ENCODE peak calls at places on chromosomes 6 and 20, in six cellular contexts. W is naive thymus-derived CD4-positive, alpha-beta T cell; C is right cardiac atrium; O is upper lobe of right lung; X is uterus; E is suprapubic skin. U is an unnamed sample.
A peak's percentile ranks its signal among the peaks of the same experiment; 100 is the strongest.

GRCh38 chr6:145475794-145476396 is 259.4 kb downstream of the EPM2A start:
- DNase-seq in W (no peak), X (no peak), E (no peak), C (no peak), O (no peak), U (no peak)

GRCh38 chr6:42692151-42692911 is 30.1 kb downstream of the PRPH2 start:
- DNase-seq in W (no peak), C (peak; percentile 32), E (no peak), O (no peak), X (no peak), U (no peak)

GRCh38 chr6:3698021-3698420 is 53.5 kb downstream of the PXDC1 start:
- DNase-seq in E (no peak), X (no peak), C (no peak), O (no peak), W (no peak), U (no peak)

GRCh38 chr6:98787961-98788360 is 46.4 kb upstream of the POU3F2 start:
- DNase-seq in C (no peak), W (no peak), E (no peak), X (no peak), O (no peak), U (no peak)

GRCh38 chr6:63802606-63803206 is 167.1 kb downstream of the PHF3 start:
- DNase-seq in C (no peak), W (no peak), O (no peak), X (no peak), E (no peak), U (no peak)

GRCh38 chr20:46027245-46027853 is 1.7 kb upstream of the SLC12A5 start:
- DNase-seq in X (no peak), C (no peak), E (no peak), O (no peak), W (no peak), U (peak; percentile 56)

GRCh38 chr6:112086744-112087135 is 542 bp downstream of the TUBE1 start:
- DNase-seq in X (no peak), E (no peak), O (no peak), W (no peak), C (no peak), U (no peak)

GRCh38 chr6:63523630-63524029 is 48.6 kb upstream of the LOC128125822 start:
- DNase-seq in O (no peak), X (no peak), W (no peak), C (no peak), E (no peak), U (no peak)

GRCh38 chr6:44183783-44184182 is 25.2 kb downstream of the CAPN11 start:
- DNase-seq in O (no peak), X (no peak), C (no peak), E (no peak), W (no peak), U (no peak)

GRCh38 chr20:51756653-51757052 is 11.5 kb downstream of the ATP9A start:
- DNase-seq in X (no peak), E (no peak), C (no peak), O (no peak), W (no peak), U (no peak)

GRCh38 chr6:163748886-163749285 is 334.4 kb downstream of the QKI start:
- DNase-seq in W (no peak), O (no peak), E (no peak), C (peak; percentile 28), X (no peak), U (no peak)
- H3K27me3 ChIP-seq in W (no peaks in the 10 kb centered on the region), O (no peaks in the 10 kb centered on the region), E (no peaks in the 10 kb centered on the region), C (no peaks in the 10 kb centered on the region), X (no peaks in the 10 kb centered on the region), U (peaks cover 87% of the 10 kb centered on the region)

GRCh38 chr20:41231850-41232249 is 85.7 kb downstream of the ZHX3 start:
- DNase-seq in C (no peak), E (no peak), O (no peak), X (no peak), W (no peak), U (no peak)

GRCh38 chr20:41228858-41229257 is 88.7 kb downstream of the ZHX3 start:
- DNase-seq in E (no peak), W (no peak), O (no peak), X (no peak), C (no peak), U (no peak)

GRCh38 chr20:41231136-41231535 is 86.4 kb downstream of the ZHX3 start:
- DNase-seq in C (no peak), E (no peak), O (no peak), W (no peak), X (no peak), U (no peak)

GRCh38 chr20:41230136-41230535 is 87.4 kb downstream of the ZHX3 start:
- DNase-seq in X (no peak), C (peak; percentile 42), E (no peak), O (no peak), W (no peak), U (no peak)

DNA sequence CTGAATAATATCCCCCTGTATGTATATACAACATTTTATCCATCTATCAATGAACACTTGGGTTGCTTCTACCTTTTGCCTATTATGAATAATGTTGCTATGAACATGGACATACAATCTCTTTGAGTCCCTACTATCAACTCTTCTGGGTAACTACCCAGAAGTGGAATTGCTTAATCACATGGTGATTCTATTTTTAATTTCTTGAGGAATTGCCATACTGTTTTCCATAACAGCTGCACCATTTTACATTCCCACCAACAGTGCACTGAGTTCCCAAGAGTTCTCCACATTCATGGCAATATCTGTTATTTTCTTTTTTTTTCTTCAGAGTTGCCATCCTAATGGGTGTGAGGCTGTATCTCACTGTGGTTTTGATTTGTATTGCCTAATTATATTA is 88.3 kb downstream of the ZHX3 start:
- DNase-seq in E (no peak), X (no peak), O (no peak), W (no peak), C (no peak), U (no peak)
- H3K4me1 ChIP-seq in E (peaks cover 35% of the 10 kb centered on the region), X (peaks cover 8% of the 10 kb centered on the region), O (peaks cover 35% of the 10 kb centered on the region), W (no peaks in the 10 kb centered on the region), C (peaks cover 14% of the 10 kb centered on the region), U (peaks cover 11% of the 10 kb centered on the region)

GRCh38 chr20:56111951-56112730 is 106.8 kb upstream of the CBLN4 start:
- DNase-seq in W (no peak), X (no peak), C (no peak), E (no peak), O (no peak), U (no peak)

DNA sequence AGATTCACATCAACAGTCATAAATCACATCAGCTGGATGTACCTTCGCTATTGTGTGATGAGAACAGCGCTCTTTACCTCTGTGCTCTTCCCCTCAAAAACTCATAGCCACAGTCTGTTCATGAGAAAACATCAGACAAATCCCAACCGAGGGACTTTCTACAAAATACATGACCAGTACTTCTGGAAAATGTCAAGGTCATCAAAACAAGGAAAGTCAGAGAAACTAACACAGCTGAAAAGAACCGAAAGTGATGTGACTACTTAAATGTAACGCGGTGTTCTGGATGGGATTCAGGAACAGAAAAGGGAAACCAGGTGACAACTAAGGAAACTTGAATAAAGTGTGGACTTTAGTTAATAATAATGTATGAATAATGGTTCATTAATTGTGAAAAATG is 112.0 kb upstream of the CBLN4 start:
- DNase-seq in C (no peak), O (no peak), X (no peak), W (no peak), E (no peak), U (no peak)
- H3K27me3 ChIP-seq in C (no peaks in the 10 kb centered on the region), O (no peaks in the 10 kb centered on the region), X (no peaks in the 10 kb centered on the region), W (no peaks in the 10 kb centered on the region), E (no peaks in the 10 kb centered on the region), U (peaks cover 41% of the 10 kb centered on the region)

GRCh38 chr6:25340854-25341552 is 61.8 kb downstream of the CARMIL1 start:
- DNase-seq in C (no peak), X (no peak), O (no peak), E (no peak), W (no peak), U (no peak)

GRCh38 chr6:25337431-25337830 is 58.3 kb downstream of the CARMIL1 start:
- DNase-seq in X (no peak), W (no peak), C (no peak), E (no peak), O (no peak), U (no peak)

GRCh38 chr6:25342784-25343183 is 63.6 kb downstream of the CARMIL1 start:
- DNase-seq in X (no peak), C (no peak), W (no peak), O (no peak), E (no peak), U (no peak)

GRCh38 chr6:25341923-25342619 is 62.9 kb downstream of the CARMIL1 start:
- DNase-seq in X (no peak), O (no peak), W (no peak), C (no peak), E (no peak), U (no peak)

GRCh38 chr6:25340421-25340820 is 61.2 kb downstream of the CARMIL1 start:
- DNase-seq in C (no peak), E (no peak), W (no peak), O (no peak), X (no peak), U (no peak)
- H3K4me1 ChIP-seq in C (peaks cover 7% of the 10 kb centered on the region), E (no peaks in the 10 kb centered on the region), W (no peaks in the 10 kb centered on the region), O (no peaks in the 10 kb centered on the region), X (no peaks in the 10 kb centered on the region), U (no peaks in the 10 kb centered on the region)